ENCODE peak calls at places on chromosomes 4 and X, in four cellular contexts. A, C, E and N are unnamed samples.

GRCh38 chrX:3690140-3690539 is 23.3 kb downstream of the PRKX start:
- DNase-seq in C (no peak), A (no peak), E (no peak), N (no peak)

GRCh38 chr4:555566-556275 is 20.4 kb downstream of the TMEM271 start:
- DNase-seq in C (no peak), A (no peak), E (no peak), N (no peak)

GRCh38 chr4:184416913-184417734 is 57.2 kb downstream of the IRF2 start:
- DNase-seq in E (no peak), C (no peak), A (no peak), N (no peak)

GRCh38 chrX:136035663-136036062 is 50.4 kb downstream of the SLC9A6 start:
- DNase-seq in A (no peak), E (no peak), C (no peak), N (no peak)

GRCh38 chrX:126376465-126376864 is 176.1 kb downstream of the DCAF12L1 start:
- DNase-seq in A (no peak), E (no peak), C (no peak), N (no peak)

GRCh38 chrX:147733369-147733768 is 178.3 kb upstream of the FMR1 start:
- DNase-seq in A (no peak), E (no peak), C (no peak), N (no peak)

GRCh38 chr4:106287353-106287969 is 28.5 kb downstream of the TBCK start:
- DNase-seq in C (no peak), A (no peak), E (peak), N (peak)

GRCh38 chr4:48008021-48008596 is 8.4 kb downstream of the CNGA1 start:
- DNase-seq in E (peak), C (no peak), A (no peak), N (no peak)

GRCh38 chrX:123835661-123836371 is 24.0 kb upstream of the XIAP start:
- DNase-seq in A (peak), E (peak), C (no peak), N (no peak)

GRCh38 chrX:117138070-117138469 is 675.3 kb upstream of the CT83 start:
- DNase-seq in C (no peak), E (no peak), A (no peak), N (no peak)

GRCh38 chr4:94636004-94636403 is 121.8 kb upstream of the BMPR1B start:
- DNase-seq in A (no peak), E (no peak), C (no peak), N (no peak)

GRCh38 chr4:158819942-158820786 is 51.3 kb downstream of the FNIP2 start:
- DNase-seq in A (no peak), C (no peak), E (no peak), N (no peak)

GRCh38 chrX:154532690-154533089 is 14.0 kb downstream of the G6PD start:
- DNase-seq in A (no peak), C (no peak), E (no peak), N (no peak)